ENCODE peak calls at places on chromosomes 6 and 20, in four cellular contexts. W, H, V and J are unnamed samples. For H3K4me1, the result is how much of the 10 kb centered on the place peaks cover.

GRCh38 chr6:167306401-167306998 is 15.4 kb downstream of the UNC93A start:
- DNase-seq in W (no peak), H (no peak), V (no peak), J (no peak)

GRCh38 chr6:515267-515666 is 123.7 kb downstream of the IRF4 start:
- DNase-seq in W (no peak), H (no peak), V (no peak), J (no peak)

GRCh38 chr20:5544702-5545101 is 205.5 kb upstream of the SHLD1 start:
- DNase-seq in W (no peak), H (no peak), V (no peak), J (no peak)

GRCh38 chr6:130743175-130743574 is 84.0 kb upstream of the SMLR1 start:
- DNase-seq in W (no peak), H (no peak), V (no peak), J (no peak)

GRCh38 chr6:23343610-23344306 is 774.4 kb downstream of the HDGFL1 start:
- DNase-seq in W (no peak), H (no peak), V (no peak), J (no peak)

GRCh38 chr20:3716195-3716834 is 3.9 kb upstream of the SIGLEC1 start:
- DNase-seq in W (no peak), H (no peak), V (peak), J (no peak)

GRCh38 chr20:48278961-48279481 is 493.7 kb upstream of the SULF2 start:
- DNase-seq in W (no peak), H (no peak), V (no peak), J (no peak)

GRCh38 chr6:143125455-143125854 is 64.8 kb downstream of the AIG1 start:
- DNase-seq in W (no peak), H (no peak), V (peak), J (no peak)

GRCh38 chr6:154593122-154593521 is 82.6 kb upstream of the CNKSR3 start:
- DNase-seq in W (no peak), H (no peak), V (no peak), J (no peak)

GRCh38 chr6:125112934-125113333 is 40.6 kb upstream of the TPD52L1 start:
- DNase-seq in W (peak), H (no peak), V (no peak), J (no peak)

DNA sequence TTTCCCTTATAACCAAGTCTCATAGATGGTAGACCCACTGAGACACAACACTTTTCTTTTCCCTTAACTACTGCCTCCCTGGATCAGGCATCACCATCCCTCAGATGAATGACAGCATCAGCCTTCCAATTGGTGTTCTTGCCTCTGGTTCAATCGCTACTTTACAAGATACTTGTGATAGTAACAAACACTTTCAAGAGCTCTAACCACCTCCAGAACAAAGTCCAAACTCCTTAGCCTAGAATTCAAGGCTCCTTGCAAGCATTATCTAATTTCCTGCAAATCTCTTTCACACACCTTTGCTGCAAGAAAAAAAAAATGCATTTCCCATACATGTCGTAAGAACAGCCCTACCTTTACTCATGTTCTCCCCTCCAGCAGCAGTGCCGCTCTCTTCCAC is 33.1 kb downstream of the RALGAPA2 start:
- DNase-seq in W (no peak), H (no peak), V (no peak), J (no peak)
- H3K27ac ChIP-seq in W (no peak), H (no peak), V (no peak), J (no peak)

GRCh38 chr20:8879669-8880068 is 189.2 kb upstream of the PLCB4 start:
- DNase-seq in W (no peak), H (no peak), V (no peak), J (no peak)

GRCh38 chr20:8876381-8876780 is 192.5 kb upstream of the PLCB4 start:
- DNase-seq in W (no peak), H (no peak), V (no peak), J (no peak)

GRCh38 chr20:8875586-8875985 is 193.3 kb upstream of the PLCB4 start:
- DNase-seq in W (no peak), H (no peak), V (no peak), J (no peak)

GRCh38 chr20:8874437-8874836 is 194.4 kb upstream of the PLCB4 start:
- DNase-seq in W (no peak), H (no peak), V (no peak), J (no peak)

GRCh38 chr20:8877294-8877693 is 191.6 kb upstream of the PLCB4 start:
- DNase-seq in W (no peak), H (no peak), V (no peak), J (no peak)
- TF ChIP-seq POLR2AphosphoS5 in W (no peak), H (no peak), V (no peak), J (no peak)

GRCh38 chr20:46357030-46357514 is 48.8 kb upstream of the CDH22 start:
- DNase-seq in W (peak), H (no peak), V (peak), J (no peak)

GRCh38 chr20:46355778-46356177 is 47.5 kb upstream of the CDH22 start:
- DNase-seq in W (no peak), H (no peak), V (no peak), J (no peak)

GRCh38 chr20:46359233-46359751 is 47.1 kb downstream of the ELMO2 start:
- DNase-seq in W (no peak), H (no peak), V (no peak), J (no peak)

GRCh38 chr20:46356195-46357029 is 48.1 kb upstream of the CDH22 start:
- DNase-seq in W (peak), H (no peak), V (no peak), J (no peak)

DNA sequence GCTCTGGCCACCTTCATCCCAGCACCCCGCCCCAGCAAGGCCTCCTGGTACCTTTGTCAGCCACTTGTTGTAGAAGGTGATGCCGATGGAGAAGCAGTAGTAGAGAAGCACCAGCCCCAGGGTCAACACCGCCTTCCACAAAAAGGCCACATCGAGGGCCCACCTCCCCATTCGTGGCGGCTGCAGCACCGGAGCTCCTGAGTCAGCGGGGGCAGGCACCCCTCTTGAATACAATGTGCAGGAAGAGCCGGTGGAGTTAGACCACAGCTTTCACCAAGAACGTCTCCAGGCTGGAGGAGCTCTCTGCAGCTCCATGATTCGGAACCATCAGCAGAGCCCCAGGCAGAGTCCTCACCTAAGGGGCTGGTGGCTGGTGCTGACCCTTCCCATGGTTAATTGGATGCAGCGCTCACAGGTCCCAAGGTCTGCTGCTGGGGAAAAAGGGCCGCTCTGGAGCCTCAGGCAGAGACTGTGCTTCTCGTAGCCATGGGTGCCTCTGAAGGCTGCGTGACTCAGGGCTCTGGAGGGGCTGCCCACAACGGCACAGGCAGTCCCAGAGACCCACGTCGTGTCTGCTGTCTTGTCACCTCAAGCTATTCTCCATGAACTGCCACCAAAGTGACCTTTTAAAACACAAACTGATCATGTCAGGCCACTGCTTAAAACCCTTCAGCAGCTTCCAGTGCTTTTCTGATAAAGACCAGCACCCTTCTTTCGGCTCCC is 47.9 kb downstream of the ELMO2 start:
- DNase-seq in W (no peak), H (no peak), V (no peak), J (no peak)
- H3K4me1 ChIP-seq in W (under half), H (under half), V (under half), J (half or more)

GRCh38 chr20:9022361-9022760 is 46.5 kb upstream of the PLCB4 start:
- DNase-seq in W (no peak), H (no peak), V (no peak), J (no peak)
- H3K27ac ChIP-seq in W (no peak), H (no peak), V (no peak), J (no peak)